ENCODE peak calls at places on chromosome 15, in ten cellular contexts. E is psoas muscle, Z is H7, J is IMR-90, A is fibroblast of lung, H is left ventricle myocardium inferior, X is kidney epithelial cell, L is aorta, Q is tibial nerve, M is sigmoid colon. O is an unnamed sample.
A peak's percentile ranks its signal among the peaks of the same experiment; 100 is the strongest.

GRCh38 chr15:76533060-76533955 is 196.7 kb downstream of the ISL2 start:
- DNase-seq in M (no peak), J (peak; percentile 2), Z (no peak), X (no peak), Q (no peak), H (no peak), L (no peak), E (no peak), A (peak; percentile 75), O (no peak)

GRCh38 chr15:85685366-85685765 is 109.4 kb downstream of the KLHL25 start:
- DNase-seq in L (no peak), E (no peak), Q (no peak), X (no peak), Z (no peak), H (no peak), M (no peak), J (no peak), A (no peak), O (no peak)

GRCh38 chr15:80162059-80162554 is 9.3 kb downstream of the FAH start:
- DNase-seq in A (peak; percentile 85), Q (no peak), E (no peak), L (no peak), Z (peak; percentile 8), J (peak; percentile 45), H (no peak), X (no peak), M (peak; percentile 77), O (no peak)

GRCh38 chr15:52102468-52102867 is 10.1 kb downstream of the BCL2L10 start:
- DNase-seq in L (no peak), Q (no peak), X (peak; percentile 62), H (no peak), E (no peak), M (no peak), J (peak; percentile 92), Z (no peak), A (peak; percentile 93), O (no peak)

GRCh38 chr15:28974142-28974541 is 88.4 kb downstream of the APBA2 start:
- DNase-seq in A (no peak), X (no peak), M (no peak), J (no peak), L (no peak), E (no peak), Z (no peak), Q (no peak), H (no peak), O (no peak)

GRCh38 chr15:51341366-51342248 is at the start of gene GLDN:
- DNase-seq in Q (peak; percentile 20), L (peak; percentile 84), E (peak; percentile 80), X (no peak), J (peak; percentile 2), H (peak; percentile 58), A (peak; percentile 23), M (no peak), Z (peak; percentile 84), O (peak; percentile 87)

GRCh38 chr15:34582461-34583357 is 742 bp downstream of the GOLGA8B start:
- DNase-seq in Q (no peak), H (no peak), Z (peak; percentile 75), E (peak; percentile 52), L (peak; percentile 54), X (no peak), A (peak; percentile 17), M (no peak), J (peak; percentile 8), O (no peak)

GRCh38 chr15:86629409-86629808 is 549.7 kb downstream of the AGBL1 start:
- DNase-seq in H (no peak), Q (no peak), L (no peak), E (no peak), M (no peak), X (no peak), J (no peak), Z (no peak), A (no peak), O (no peak)

GRCh38 chr15:27427386-27427785 is 456.4 kb downstream of the GABRG3 start:
- DNase-seq in X (no peak), Q (no peak), J (no peak), E (no peak), H (no peak), A (no peak), Z (no peak), M (no peak), L (no peak), O (no peak)

GRCh38 chr15:48913141-48913540 is 35.2 kb downstream of the EID1 start:
- DNase-seq in L (no peak), X (no peak), H (no peak), Q (no peak), A (no peak), M (no peak), Z (no peak), J (no peak), E (no peak), O (no peak)

GRCh38 chr15:88704791-88705768 is 66.3 kb downstream of the ISG20 start:
- DNase-seq in Z (peak; percentile 90), Q (peak; percentile 51), E (peak; percentile 54), H (peak; percentile 33), J (no peak), M (peak; percentile 83), L (peak; percentile 89), X (no peak), A (peak; percentile 58), O (no peak)

GRCh38 chr15:50182233-50183013 is 427 bp downstream of the SLC27A2 start:
- DNase-seq in M (no peak), E (peak; percentile 45), L (peak; percentile 53), H (no peak), J (peak; percentile 15), X (no peak), Q (no peak), Z (no peak), A (peak; percentile 24), O (peak; percentile 61)

GRCh38 chr15:72110355-72110754 is 7.6 kb downstream of the MYO9A start:
- DNase-seq in M (no peak), H (no peak), X (no peak), J (no peak), E (no peak), Z (no peak), A (no peak), Q (no peak), L (no peak), O (no peak)

GRCh38 chr15:77817434-77817833 is 184.7 kb upstream of the LINGO1 start:
- DNase-seq in J (no peak), E (no peak), M (no peak), H (no peak), Z (peak; percentile 64), A (no peak), L (no peak), Q (no peak), X (no peak), O (no peak)
- H3K27me3 ChIP-seq in J (peaks cover 74% of the 10 kb centered on the region), E (no peaks in the 10 kb centered on the region), M (peaks cover 32% of the 10 kb centered on the region), H (peaks cover 98% of the 10 kb centered on the region), Z (peaks cover 40% of the 10 kb centered on the region), A (peaks cover 31% of the 10 kb centered on the region), L (no peaks in the 10 kb centered on the region), Q (peaks cover 73% of the 10 kb centered on the region), X (peaks cover 61% of the 10 kb centered on the region), O (peaks cover 75% of the 10 kb centered on the region)

GRCh38 chr15:67730135-67730534 is 95.2 kb upstream of the SKOR1 start:
- DNase-seq in H (no peak), Z (no peak), J (no peak), X (no peak), A (no peak), E (no peak), Q (no peak), L (no peak), M (no peak), O (no peak)

GRCh38 chr15:67735896-67736295 is 89.4 kb upstream of the SKOR1 start:
- DNase-seq in Q (no peak), H (no peak), E (no peak), M (no peak), L (no peak), X (no peak), J (no peak), Z (no peak), A (no peak), O (no peak)

GRCh38 chr15:67736810-67737209 is 88.5 kb upstream of the SKOR1 start:
- DNase-seq in X (peak; percentile 9), H (no peak), A (no peak), J (peak; percentile 37), M (no peak), E (no peak), Q (no peak), Z (no peak), L (no peak), O (no peak)

GRCh38 chr15:67732994-67733393 is 92.3 kb upstream of the SKOR1 start:
- DNase-seq in E (no peak), Z (no peak), X (no peak), Q (no peak), H (no peak), A (no peak), M (no peak), J (no peak), L (no peak), O (no peak)

DNA sequence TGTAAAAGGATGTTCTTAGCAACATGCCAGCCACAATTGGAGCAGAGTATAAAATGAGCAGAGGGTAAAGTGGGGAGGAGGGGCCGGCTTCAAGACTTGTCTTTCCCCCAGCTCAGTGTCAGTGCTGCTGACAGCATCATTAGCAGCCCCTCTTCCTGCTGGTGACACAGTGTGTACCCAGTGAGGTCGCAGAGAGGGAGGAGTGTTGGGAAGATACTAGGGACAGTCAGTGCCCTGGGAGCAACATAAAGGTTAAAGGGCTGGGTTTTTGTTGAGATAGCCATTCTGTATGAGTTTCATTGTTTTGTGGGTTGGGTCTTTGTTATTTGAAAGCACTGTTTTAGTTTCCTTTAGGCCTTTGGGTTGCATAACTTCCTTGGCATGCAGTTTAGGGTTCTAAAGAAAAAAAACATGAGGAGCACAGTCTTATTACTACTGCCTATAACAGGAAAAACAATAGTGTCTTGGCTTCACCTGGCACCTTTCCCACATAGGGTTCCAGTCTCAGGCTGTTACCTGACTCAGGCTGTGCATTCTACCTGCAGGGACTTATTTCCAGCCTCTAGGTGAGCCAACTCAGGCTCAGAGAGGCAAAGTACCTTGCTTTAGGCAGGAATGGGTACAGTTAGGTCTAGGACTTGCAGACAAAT is 94.1 kb upstream of the SKOR1 start:
- DNase-seq in Q (no peak), X (no peak), A (peak; percentile 13), E (no peak), M (no peak), H (no peak), Z (no peak), J (no peak), L (no peak), O (no peak)
- H3K27me3 ChIP-seq in Q (no peaks in the 10 kb centered on the region), X (no peaks in the 10 kb centered on the region), A (no peaks in the 10 kb centered on the region), E (no peaks in the 10 kb centered on the region), M (no peaks in the 10 kb centered on the region), H (no peaks in the 10 kb centered on the region), Z (no peaks in the 10 kb centered on the region), J (no peaks in the 10 kb centered on the region), L (no peaks in the 10 kb centered on the region), O (no peaks in the 10 kb centered on the region)

DNA sequence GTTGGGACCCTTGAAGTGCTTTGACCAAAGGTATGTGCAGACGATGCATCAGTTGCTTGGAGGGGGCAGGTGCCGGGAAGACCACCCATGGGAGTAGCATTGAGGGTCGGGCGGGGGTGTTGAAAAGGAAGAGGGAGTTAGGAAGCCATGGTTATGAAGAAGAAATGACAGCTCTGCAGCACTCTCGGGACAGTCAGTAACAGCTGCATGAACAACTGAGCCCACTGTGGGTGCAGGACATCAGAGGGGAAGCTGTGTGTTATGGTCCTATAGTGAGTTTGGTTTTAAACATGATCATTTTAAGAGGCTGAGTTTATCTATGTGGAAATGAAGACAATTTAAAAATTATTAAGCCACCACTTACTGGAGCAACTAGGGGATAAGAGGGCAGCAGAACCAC is 17.6 kb downstream of the ST8SIA2 start:
- DNase-seq in E (no peak), Q (no peak), M (no peak), A (no peak), J (no peak), H (no peak), Z (no peak), L (no peak), X (no peak), O (no peak)
- H3K27me3 ChIP-seq in E (no peaks in the 10 kb centered on the region), Q (peaks cover 6% of the 10 kb centered on the region), M (no peaks in the 10 kb centered on the region), A (no peaks in the 10 kb centered on the region), J (no peaks in the 10 kb centered on the region), H (peaks cover 27% of the 10 kb centered on the region), Z (no peaks in the 10 kb centered on the region), L (no peaks in the 10 kb centered on the region), X (no peaks in the 10 kb centered on the region), O (peaks cover 6% of the 10 kb centered on the region)

GRCh38 chr15:67823371-67824156 is 1.7 kb upstream of the SKOR1 start:
- DNase-seq in X (no peak), E (peak; percentile 42), H (no peak), A (no peak), M (no peak), Q (no peak), L (no peak), J (no peak), Z (peak; percentile 74), O (no peak)
- H3K27me3 ChIP-seq in X (peaks cover 96% of the 10 kb centered on the region), E (no peaks in the 10 kb centered on the region), H (peaks cover 100% of the 10 kb centered on the region), A (peaks cover 90% of the 10 kb centered on the region), M (peaks cover 99% of the 10 kb centered on the region), Q (peaks cover 96% of the 10 kb centered on the region), L (no peaks in the 10 kb centered on the region), J (peaks cover 93% of the 10 kb centered on the region), Z (peaks cover 98% of the 10 kb centered on the region), O (peaks cover 100% of the 10 kb centered on the region)